ENCODE peak calls at places on chromosomes 4 and X, in ten cellular contexts. One of them, this sample, is unnamed.

GRCh38 chr4:94304365-94304971 is 38.2 kb downstream of the HPGDS start:
- DNase-seq in Karpas-422: peak
- DNase-seq in mesenchymal stem cell: peak
- DNase-seq in dorsolateral prefrontal cortex: no peak
- DNase-seq in spleen: no peak
- DNase-seq in lower leg skin: no peak
- DNase-seq in NB4: peak
- DNase-seq in fibroblast of lung: peak
- DNase-seq in small intestine: peak
- DNase-seq in endothelial cell of umbilical vein: peak
- DNase-seq in this sample: peak

GRCh38 chr4:162265802-162266201 is 102.0 kb upstream of the FSTL5 start:
- DNase-seq in Karpas-422: no peak
- DNase-seq in mesenchymal stem cell: no peak
- DNase-seq in dorsolateral prefrontal cortex: no peak
- DNase-seq in spleen: no peak
- DNase-seq in lower leg skin: no peak
- DNase-seq in NB4: no peak
- DNase-seq in fibroblast of lung: no peak
- DNase-seq in small intestine: no peak
- DNase-seq in endothelial cell of umbilical vein: no peak
- DNase-seq in this sample: no peak

GRCh38 chr4:143397887-143398286 is 61.2 kb downstream of the GAB1 start:
- DNase-seq in Karpas-422: no peak
- DNase-seq in mesenchymal stem cell: no peak
- DNase-seq in dorsolateral prefrontal cortex: no peak
- DNase-seq in spleen: no peak
- DNase-seq in lower leg skin: no peak
- DNase-seq in NB4: no peak
- DNase-seq in fibroblast of lung: no peak
- DNase-seq in small intestine: no peak
- DNase-seq in endothelial cell of umbilical vein: peak
- DNase-seq in this sample: no peak

GRCh38 chr4:121185960-121186359 is 21.8 kb upstream of the TNIP3 start:
- DNase-seq in Karpas-422: peak
- DNase-seq in mesenchymal stem cell: no peak
- DNase-seq in dorsolateral prefrontal cortex: peak
- DNase-seq in spleen: no peak
- DNase-seq in lower leg skin: no peak
- DNase-seq in NB4: peak
- DNase-seq in fibroblast of lung: no peak
- DNase-seq in small intestine: no peak
- DNase-seq in endothelial cell of umbilical vein: no peak
- DNase-seq in this sample: no peak

GRCh38 chrX:17559728-17560379 is 177.4 kb upstream of the SCML1 start:
- DNase-seq in Karpas-422: peak
- DNase-seq in mesenchymal stem cell: peak
- DNase-seq in dorsolateral prefrontal cortex: no peak
- DNase-seq in spleen: no peak
- DNase-seq in lower leg skin: no peak
- DNase-seq in NB4: no peak
- DNase-seq in fibroblast of lung: peak
- DNase-seq in small intestine: no peak
- DNase-seq in endothelial cell of umbilical vein: peak
- DNase-seq in this sample: no peak

GRCh38 chr4:105022811-105023667 is 123.6 kb upstream of the TET2 start:
- DNase-seq in Karpas-422: no peak
- DNase-seq in mesenchymal stem cell: peak
- DNase-seq in dorsolateral prefrontal cortex: no peak
- DNase-seq in spleen: no peak
- DNase-seq in lower leg skin: no peak
- DNase-seq in NB4: peak
- DNase-seq in fibroblast of lung: peak
- DNase-seq in small intestine: no peak
- DNase-seq in endothelial cell of umbilical vein: no peak
- DNase-seq in this sample: no peak

GRCh38 chr4:84470204-84470785 is 28.8 kb downstream of the NKX6-1 start:
- DNase-seq in Karpas-422: peak
- DNase-seq in mesenchymal stem cell: no peak
- DNase-seq in dorsolateral prefrontal cortex: no peak
- DNase-seq in spleen: no peak
- DNase-seq in lower leg skin: no peak
- DNase-seq in NB4: peak
- DNase-seq in fibroblast of lung: no peak
- DNase-seq in small intestine: peak
- DNase-seq in endothelial cell of umbilical vein: no peak
- DNase-seq in this sample: no peak

GRCh38 chr4:119666653-119667091 is 38.1 kb upstream of the PDE5A start:
- DNase-seq in Karpas-422: peak
- DNase-seq in mesenchymal stem cell: peak
- DNase-seq in dorsolateral prefrontal cortex: no peak
- DNase-seq in spleen: no peak
- DNase-seq in lower leg skin: no peak
- DNase-seq in NB4: no peak
- DNase-seq in fibroblast of lung: no peak
- DNase-seq in small intestine: no peak
- DNase-seq in endothelial cell of umbilical vein: no peak
- DNase-seq in this sample: no peak

GRCh38 chrX:101208152-101208905 is 11.3 kb upstream of the DRP2 start:
- DNase-seq in Karpas-422: no peak
- DNase-seq in mesenchymal stem cell: no peak
- DNase-seq in dorsolateral prefrontal cortex: no peak
- DNase-seq in spleen: no peak
- DNase-seq in lower leg skin: no peak
- DNase-seq in NB4: no peak
- DNase-seq in fibroblast of lung: peak
- DNase-seq in small intestine: no peak
- DNase-seq in endothelial cell of umbilical vein: no peak
- DNase-seq in this sample: no peak

GRCh38 chr4:38490753-38491446 is 173.1 kb upstream of the KLF3 start:
- DNase-seq in Karpas-422: no peak
- DNase-seq in mesenchymal stem cell: no peak
- DNase-seq in dorsolateral prefrontal cortex: no peak
- DNase-seq in spleen: no peak
- DNase-seq in lower leg skin: no peak
- DNase-seq in NB4: no peak
- DNase-seq in fibroblast of lung: no peak
- DNase-seq in small intestine: peak
- DNase-seq in endothelial cell of umbilical vein: no peak
- DNase-seq in this sample: no peak

GRCh38 chrX:130245441-130245840 is 23.3 kb downstream of the ZNF280C start:
- DNase-seq in Karpas-422: no peak
- DNase-seq in mesenchymal stem cell: peak
- DNase-seq in dorsolateral prefrontal cortex: no peak
- DNase-seq in spleen: no peak
- DNase-seq in lower leg skin: no peak
- DNase-seq in NB4: no peak
- DNase-seq in fibroblast of lung: peak
- DNase-seq in small intestine: no peak
- DNase-seq in endothelial cell of umbilical vein: no peak
- DNase-seq in this sample: no peak

GRCh38 chr4:28354874-28355273 is 1494.2 kb downstream of the STIM2 start:
- DNase-seq in Karpas-422: no peak
- DNase-seq in mesenchymal stem cell: no peak
- DNase-seq in dorsolateral prefrontal cortex: no peak
- DNase-seq in spleen: no peak
- DNase-seq in lower leg skin: no peak
- DNase-seq in NB4: no peak
- DNase-seq in fibroblast of lung: no peak
- DNase-seq in small intestine: no peak
- DNase-seq in endothelial cell of umbilical vein: no peak
- DNase-seq in this sample: no peak

GRCh38 chr4:155032521-155033229 is 175.8 kb upstream of the NPY2R start:
- DNase-seq in Karpas-422: no peak
- DNase-seq in mesenchymal stem cell: no peak
- DNase-seq in dorsolateral prefrontal cortex: no peak
- DNase-seq in spleen: no peak
- DNase-seq in lower leg skin: no peak
- DNase-seq in NB4: no peak
- DNase-seq in fibroblast of lung: no peak
- DNase-seq in small intestine: no peak
- DNase-seq in endothelial cell of umbilical vein: no peak
- DNase-seq in this sample: no peak

GRCh38 chr4:23023666-23024065 is 330.9 kb downstream of the GBA3 start:
- DNase-seq in Karpas-422: no peak
- DNase-seq in mesenchymal stem cell: no peak
- DNase-seq in dorsolateral prefrontal cortex: no peak
- DNase-seq in spleen: no peak
- DNase-seq in lower leg skin: no peak
- DNase-seq in NB4: no peak
- DNase-seq in fibroblast of lung: no peak
- DNase-seq in small intestine: no peak
- DNase-seq in endothelial cell of umbilical vein: no peak
- DNase-seq in this sample: no peak

GRCh38 chrX:21943460-21944135 is 3.1 kb downstream of the SMS start:
- DNase-seq in Karpas-422: no peak
- DNase-seq in mesenchymal stem cell: peak
- DNase-seq in dorsolateral prefrontal cortex: no peak
- DNase-seq in spleen: no peak
- DNase-seq in lower leg skin: no peak
- DNase-seq in NB4: peak
- DNase-seq in fibroblast of lung: peak
- DNase-seq in small intestine: no peak
- DNase-seq in endothelial cell of umbilical vein: peak
- DNase-seq in this sample: no peak

GRCh38 chr4:56323386-56323785 is 63.9 kb downstream of the AASDH start:
- DNase-seq in Karpas-422: no peak
- DNase-seq in mesenchymal stem cell: peak
- DNase-seq in dorsolateral prefrontal cortex: no peak
- DNase-seq in spleen: no peak
- DNase-seq in lower leg skin: no peak
- DNase-seq in NB4: no peak
- DNase-seq in fibroblast of lung: no peak
- DNase-seq in small intestine: no peak
- DNase-seq in endothelial cell of umbilical vein: no peak
- DNase-seq in this sample: no peak

GRCh38 chrX:38327775-38328081 is 419 bp upstream of the RPGR start:
- DNase-seq in Karpas-422: no peak
- DNase-seq in mesenchymal stem cell: no peak
- DNase-seq in dorsolateral prefrontal cortex: no peak
- DNase-seq in spleen: no peak
- DNase-seq in lower leg skin: no peak
- DNase-seq in NB4: no peak
- DNase-seq in fibroblast of lung: no peak
- DNase-seq in small intestine: no peak
- DNase-seq in endothelial cell of umbilical vein: no peak
- DNase-seq in this sample: no peak
- H3K4me3 ChIP-seq in Karpas-422: peak
- H3K4me3 ChIP-seq in mesenchymal stem cell: peak
- H3K4me3 ChIP-seq in dorsolateral prefrontal cortex: peak
- H3K4me3 ChIP-seq in spleen: no peak
- H3K4me3 ChIP-seq in lower leg skin: no peak
- H3K4me3 ChIP-seq in NB4: peak
- H3K4me3 ChIP-seq in fibroblast of lung: peak
- H3K4me3 ChIP-seq in small intestine: no peak
- H3K4me3 ChIP-seq in endothelial cell of umbilical vein: no peak
- H3K4me3 ChIP-seq in this sample: peak

DNA sequence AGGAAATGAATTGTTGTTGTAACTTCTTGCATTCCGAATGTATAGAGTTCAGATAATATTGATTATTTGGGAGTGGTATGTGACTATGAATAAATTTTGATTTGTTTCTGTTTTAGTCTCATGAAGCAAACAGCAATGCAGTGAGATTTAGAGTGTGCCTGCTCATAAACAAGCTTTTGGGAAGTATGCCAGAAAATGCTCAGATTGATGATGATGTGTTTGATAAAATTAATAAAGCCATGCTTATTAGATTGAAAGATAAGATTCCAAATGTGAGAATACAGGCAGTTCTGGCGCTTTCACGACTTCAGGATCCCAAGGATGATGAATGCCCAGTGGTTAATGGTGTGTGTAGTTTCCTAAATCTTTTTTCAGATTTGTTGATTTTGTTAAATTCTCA is 2.0 kb downstream of the NCAPG start:
- DNase-seq in Karpas-422: no peak
- DNase-seq in mesenchymal stem cell: peak
- DNase-seq in dorsolateral prefrontal cortex: no peak
- DNase-seq in spleen: no peak
- DNase-seq in lower leg skin: no peak
- DNase-seq in NB4: no peak
- DNase-seq in fibroblast of lung: no peak
- DNase-seq in small intestine: no peak
- DNase-seq in endothelial cell of umbilical vein: peak
- DNase-seq in this sample: no peak
- H3K4me3 ChIP-seq in Karpas-422: peak
- H3K4me3 ChIP-seq in mesenchymal stem cell: peak
- H3K4me3 ChIP-seq in dorsolateral prefrontal cortex: no peak
- H3K4me3 ChIP-seq in spleen: no peak
- H3K4me3 ChIP-seq in lower leg skin: no peak
- H3K4me3 ChIP-seq in NB4: peak
- H3K4me3 ChIP-seq in fibroblast of lung: peak
- H3K4me3 ChIP-seq in small intestine: no peak
- H3K4me3 ChIP-seq in endothelial cell of umbilical vein: peak
- H3K4me3 ChIP-seq in this sample: peak

GRCh38 chrX:9420513-9420912 is 44.3 kb upstream of the TBL1X start:
- DNase-seq in Karpas-422: no peak
- DNase-seq in mesenchymal stem cell: no peak
- DNase-seq in dorsolateral prefrontal cortex: no peak
- DNase-seq in spleen: no peak
- DNase-seq in lower leg skin: peak
- DNase-seq in NB4: peak
- DNase-seq in fibroblast of lung: no peak
- DNase-seq in small intestine: no peak
- DNase-seq in endothelial cell of umbilical vein: no peak
- DNase-seq in this sample: no peak
- H3K4me3 ChIP-seq in Karpas-422: no peak
- H3K4me3 ChIP-seq in mesenchymal stem cell: no peak
- H3K4me3 ChIP-seq in dorsolateral prefrontal cortex: no peak
- H3K4me3 ChIP-seq in spleen: no peak
- H3K4me3 ChIP-seq in lower leg skin: no peak
- H3K4me3 ChIP-seq in NB4: no peak
- H3K4me3 ChIP-seq in fibroblast of lung: no peak
- H3K4me3 ChIP-seq in small intestine: no peak
- H3K4me3 ChIP-seq in endothelial cell of umbilical vein: no peak
- H3K4me3 ChIP-seq in this sample: no peak

DNA sequence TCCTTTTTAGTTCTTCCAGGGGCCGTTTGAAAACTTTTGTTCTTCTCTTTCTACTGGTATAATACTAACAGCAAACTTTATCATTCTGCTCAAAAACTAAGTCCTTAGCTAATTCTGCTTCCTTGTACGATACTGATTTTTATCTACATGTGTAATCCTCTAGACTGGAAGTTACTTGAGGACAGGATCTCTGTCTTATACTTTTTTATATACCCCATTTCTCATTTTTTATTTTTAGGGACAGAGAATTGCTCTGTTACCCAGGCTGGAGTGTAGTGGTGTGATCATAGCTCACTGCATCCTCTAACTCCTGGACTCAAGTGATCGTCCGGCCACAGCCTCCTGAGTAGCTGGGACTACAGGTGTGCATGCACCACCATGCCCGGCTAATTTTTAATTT is 2.2 kb downstream of the COX7B start:
- DNase-seq in Karpas-422: no peak
- DNase-seq in mesenchymal stem cell: no peak
- DNase-seq in dorsolateral prefrontal cortex: no peak
- DNase-seq in spleen: no peak
- DNase-seq in lower leg skin: no peak
- DNase-seq in NB4: no peak
- DNase-seq in fibroblast of lung: no peak
- DNase-seq in small intestine: no peak
- DNase-seq in endothelial cell of umbilical vein: no peak
- DNase-seq in this sample: no peak
- H3K4me3 ChIP-seq in Karpas-422: peak
- H3K4me3 ChIP-seq in mesenchymal stem cell: no peak
- H3K4me3 ChIP-seq in dorsolateral prefrontal cortex: peak
- H3K4me3 ChIP-seq in spleen: no peak
- H3K4me3 ChIP-seq in lower leg skin: no peak
- H3K4me3 ChIP-seq in NB4: peak
- H3K4me3 ChIP-seq in fibroblast of lung: no peak
- H3K4me3 ChIP-seq in small intestine: no peak
- H3K4me3 ChIP-seq in endothelial cell of umbilical vein: no peak
- H3K4me3 ChIP-seq in this sample: no peak

This sample was measured in BE2C.